ENCODE peak calls at places on chromosomes 16 and 17, in four cellular contexts. I is heart right ventricle, A is uterus, X is neural progenitor cell. T is an unnamed sample.

GRCh38 chr16:80231888-80232287 is 308.9 kb upstream of the DYNLRB2 start:
- DNase-seq in A (no peak), X (no peak), I (no peak), T (no peak)

GRCh38 chr17:79765708-79766107 is 12.2 kb upstream of the CBX2 start:
- DNase-seq in X (no peak), A (no peak), I (no peak), T (no peak)

GRCh38 chr17:5877948-5878347 is 192.2 kb upstream of the WSCD1 start:
- DNase-seq in X (no peak), A (no peak), I (peak), T (peak)

GRCh38 chr16:3212006-3212405 is 23.0 kb downstream of the ZNF200 start:
- DNase-seq in A (no peak), X (no peak), I (no peak), T (no peak)

GRCh38 chr17:60311936-60312335 is 80.0 kb downstream of the USP32 start:
- DNase-seq in A (no peak), X (no peak), I (no peak), T (no peak)

GRCh38 chr17:66098040-66098439 is 93.9 kb downstream of the CEP112 start:
- DNase-seq in X (no peak), I (no peak), A (no peak), T (no peak)

GRCh38 chr17:40110457-40110856 is 10.1 kb upstream of the NR1D1 start:
- DNase-seq in X (no peak), I (peak), A (peak), T (no peak)

GRCh38 chr17:56681561-56682266 is 88.2 kb downstream of the NOG start:
- DNase-seq in A (no peak), X (no peak), I (no peak), T (no peak)

GRCh38 chr17:31696703-31697325 is 162.2 kb downstream of the COPRS start:
- DNase-seq in A (no peak), I (no peak), X (peak), T (no peak)

GRCh38 chr17:50763716-50764450 is 3.4 kb downstream of the ANKRD40CL start:
- DNase-seq in I (no peak), A (no peak), X (no peak), T (no peak)

GRCh38 chr16:48064971-48065370 is 90.8 kb downstream of the ABCC12 start:
- DNase-seq in X (no peak), A (no peak), I (no peak), T (no peak)

GRCh38 chr16:24499193-24499814 is 40.1 kb upstream of the RBBP6 start:
- DNase-seq in I (no peak), A (no peak), X (peak), T (no peak)

GRCh38 chr17:58312021-58312630 is 16.5 kb downstream of the TSPOAP1 start:
- DNase-seq in X (no peak), A (peak), I (no peak), T (no peak)

GRCh38 chr17:57782051-57782490 is 37.0 kb upstream of the CCDC182 start:
- DNase-seq in I (peak), X (peak), A (no peak), T (no peak)

GRCh38 chr17:77527394-77527793 is 386.6 kb downstream of the SEC14L1 start:
- DNase-seq in A (no peak), X (no peak), I (no peak), T (no peak)

GRCh38 chr17:73249700-73250099 is 12.0 kb downstream of the CPSF4L start:
- DNase-seq in I (no peak), A (no peak), X (no peak), T (no peak)

GRCh38 chr16:10126686-10127085 is 55.5 kb downstream of the GRIN2A start:
- DNase-seq in I (no peak), A (peak), X (no peak), T (no peak)

GRCh38 chr16:2236362-2237075 is at the start of gene DNASE1L2:
- DNase-seq in X (peak), A (no peak), I (no peak), T (no peak)

GRCh38 chr17:64165347-64165746 is 35.4 kb upstream of the ERN1 start:
- DNase-seq in I (no peak), A (no peak), X (no peak), T (no peak)

GRCh38 chr17:65554568-65555223 is 6.8 kb downstream of the AXIN2 start:
- DNase-seq in I (peak), X (peak), A (peak), T (no peak)

GRCh38 chr17:14061666-14062560 is 7.4 kb upstream of the COX10 start:
- DNase-seq in A (no peak), I (no peak), X (no peak), T (peak)

GRCh38 chr16:81558444-81559175 is 114.0 kb downstream of the CMIP start:
- DNase-seq in X (peak), A (no peak), I (no peak), T (no peak)

GRCh38 chr17:8470447-8471047 is 34.9 kb downstream of the NDEL1 start:
- DNase-seq in I (peak), A (peak), X (no peak), T (peak)

GRCh38 chr16:26071383-26071782 is 379.6 kb downstream of the HS3ST4 start:
- DNase-seq in I (no peak), A (no peak), X (no peak), T (no peak)
- H3K27ac ChIP-seq in I (no peak), A (no peak), X (no peak), T (no peak)

DNA sequence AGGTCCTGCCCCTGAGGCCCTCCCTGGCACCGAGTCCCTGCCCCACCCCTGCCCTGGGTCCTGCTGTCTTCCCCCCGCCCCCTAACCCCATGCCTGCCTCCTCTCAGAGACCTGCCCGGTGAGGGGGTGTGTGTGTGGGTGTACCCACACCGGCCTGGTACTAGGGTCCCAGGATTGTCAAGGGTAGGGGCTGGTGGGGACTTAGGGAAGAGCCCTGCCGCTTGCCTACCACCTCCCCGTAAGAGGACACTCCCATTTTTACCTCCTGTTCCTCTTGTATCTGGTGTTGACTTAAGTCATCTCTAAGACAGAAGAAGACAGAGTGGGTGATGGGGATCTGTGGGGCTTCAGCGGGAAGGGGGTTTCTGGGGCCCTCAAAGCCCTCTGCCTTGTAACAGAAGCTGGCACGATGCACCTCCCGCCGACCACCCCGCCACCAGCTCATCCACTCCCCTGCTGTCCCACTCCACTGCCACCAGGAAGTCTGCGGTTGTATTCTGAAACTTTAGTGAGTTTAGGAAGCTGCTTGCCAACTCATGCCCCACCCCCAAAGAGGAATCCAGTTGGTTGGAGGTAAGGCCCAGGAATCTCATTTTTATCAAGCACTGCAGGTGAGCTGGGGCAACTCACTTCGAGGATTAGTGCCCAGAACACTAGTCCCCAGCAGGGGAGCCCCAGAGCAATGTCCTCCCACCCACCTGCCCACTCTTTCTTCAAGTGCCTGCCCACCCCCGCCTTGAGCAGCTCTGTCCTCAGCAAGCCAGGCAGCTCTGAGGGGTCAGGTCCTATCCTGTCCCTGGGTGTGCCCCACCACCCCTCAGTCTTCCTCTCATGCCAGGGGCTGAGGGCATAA is 5.6 kb downstream of the SPATA32 start:
- DNase-seq in X (peak), I (no peak), A (no peak), T (no peak)
- TF ChIP-seq CTCF in X (no peak), I (no peak), A (no peak), T (no peak)

GRCh38 chr17:30395398-30396022 is 16.8 kb downstream of the CPD start:
- DNase-seq in I (no peak), A (no peak), X (no peak), T (no peak)

GRCh38 chr17:30393911-30394867 is 15.5 kb downstream of the CPD start:
- DNase-seq in X (no peak), I (no peak), A (no peak), T (no peak)

GRCh38 chr17:30398328-30399041 is 19.8 kb downstream of the CPD start:
- DNase-seq in A (no peak), I (no peak), X (no peak), T (no peak)

GRCh38 chr17:30396612-30397011 is 17.9 kb downstream of the CPD start:
- DNase-seq in I (no peak), X (no peak), A (no peak), T (no peak)

GRCh38 chr17:30396129-30396528 is 17.4 kb downstream of the CPD start:
- DNase-seq in X (no peak), A (no peak), I (no peak), T (no peak)
- H3K4me3 ChIP-seq in X (no peak), A (no peak), I (no peak), T (no peak)

DNA sequence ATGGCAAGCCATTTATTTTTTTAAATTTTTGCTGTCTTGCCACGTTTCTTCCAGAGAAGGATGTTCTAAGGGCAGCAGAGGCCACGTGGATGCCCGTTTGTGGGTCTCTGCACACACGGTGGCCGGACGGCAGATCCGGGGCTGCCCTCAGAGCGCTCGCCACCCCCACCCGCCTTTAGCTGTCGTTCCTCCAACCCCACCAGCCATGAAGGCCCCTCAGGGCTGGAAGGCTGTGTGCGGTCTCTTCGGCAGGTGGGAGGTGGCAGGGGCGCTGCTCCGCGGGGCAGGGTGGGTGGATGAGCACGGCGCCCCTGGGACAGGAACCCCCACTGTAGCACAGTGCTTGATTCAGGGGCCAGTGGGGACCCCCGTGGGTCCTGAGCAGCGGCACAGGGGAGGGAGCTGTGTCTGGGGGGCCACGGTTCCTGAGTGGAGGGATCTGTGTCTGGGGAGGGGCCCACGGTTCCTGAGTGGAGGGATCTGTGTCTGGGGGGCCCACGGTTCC is 49.7 kb downstream of the ZFPM1 start:
- DNase-seq in A (no peak), I (no peak), X (no peak), T (no peak)
- H3K27ac ChIP-seq in A (no peak), I (no peak), X (no peak), T (no peak)

GRCh38 chr16:85979605-85980004 is 80.6 kb downstream of the IRF8 start:
- DNase-seq in X (no peak), A (no peak), I (no peak), T (no peak)
- TF ChIP-seq CTCF in X (peak), A (no peak), I (no peak), T (no peak)